ENCODE peak calls at places on chromosomes 3 and 15, in ten cellular contexts. X is heart right ventricle, Z is mammary epithelial cell, W is body of pancreas, B is hepatocyte, Y is esophagus muscularis mucosa, A is RWPE1, H is cardiac muscle cell, K is left ventricle myocardium inferior, Q is psoas muscle. R is an unnamed sample.

GRCh38 chr3:76134166-76134565 is 348.8 kb upstream of the ZNF717 start:
- DNase-seq in X (no peak), Z (peak), W (no peak), B (peak), Y (no peak), A (peak), H (no peak), K (no peak), Q (no peak), R (no peak)

GRCh38 chr3:161295325-161295724 is 74.2 kb downstream of the NMD3 start:
- DNase-seq in X (no peak), Z (peak), W (no peak), B (no peak), Y (no peak), A (no peak), H (peak), K (no peak), Q (no peak), R (no peak)

GRCh38 chr3:13822042-13822441 is 57.8 kb downstream of the WNT7A start:
- DNase-seq in X (no peak), Z (peak), W (no peak), B (no peak), Y (no peak), A (peak), H (no peak), K (no peak), Q (peak), R (no peak)

GRCh38 chr15:65423977-65424679 is 1.4 kb upstream of the IGDCC4 start:
- DNase-seq in X (no peak), Z (no peak), W (no peak), B (no peak), Y (no peak), A (no peak), H (no peak), K (peak), Q (no peak), R (peak)

GRCh38 chr15:85623648-85624047 is 171.1 kb downstream of the KLHL25 start:
- DNase-seq in X (no peak), Z (peak), W (no peak), B (no peak), Y (no peak), A (no peak), H (peak), K (no peak), Q (no peak), R (no peak)

GRCh38 chr3:196741401-196741761 is 1.7 kb downstream of the PAK2 start:
- DNase-seq in X (no peak), Z (no peak), W (no peak), B (peak), Y (no peak), A (no peak), H (no peak), K (no peak), Q (no peak), R (no peak)

GRCh38 chr15:66477011-66477410 is 20.6 kb downstream of the SNAPC5 start:
- DNase-seq in X (no peak), Z (no peak), W (no peak), B (no peak), Y (no peak), A (no peak), H (no peak), K (no peak), Q (no peak), R (no peak)

GRCh38 chr3:123342631-123343080 is 106.2 kb downstream of the ADCY5 start:
- DNase-seq in X (no peak), Z (no peak), W (no peak), B (no peak), Y (no peak), A (no peak), H (no peak), K (peak), Q (peak), R (peak)

GRCh38 chr3:7288133-7288532 is 427.2 kb downstream of the GRM7 start:
- DNase-seq in X (no peak), Z (no peak), W (no peak), B (no peak), Y (no peak), A (no peak), H (no peak), K (no peak), Q (no peak), R (no peak)

GRCh38 chr15:100140527-100141303 is 201.1 kb downstream of the ADAMTS17 start:
- DNase-seq in X (no peak), Z (no peak), W (no peak), B (no peak), Y (no peak), A (no peak), H (no peak), K (no peak), Q (no peak), R (peak)

GRCh38 chr15:100141304-100142080 is 200.3 kb downstream of the ADAMTS17 start:
- DNase-seq in X (no peak), Z (no peak), W (no peak), B (no peak), Y (no peak), A (no peak), H (peak), K (no peak), Q (no peak), R (peak)
- TF ChIP-seq CTCF in X (no peak), Z (no peak), W (no peak), B (no peak), Y (no peak), A (no peak), H (no peak), K (no peak), Q (no peak), R (no peak)

GRCh38 chr3:18778094-18778493 is 353.0 kb upstream of the SATB1 start:
- DNase-seq in X (no peak), Z (no peak), W (no peak), B (no peak), Y (no peak), A (no peak), H (no peak), K (no peak), Q (no peak), R (no peak)

GRCh38 chr3:18782191-18782590 is 357.1 kb upstream of the SATB1 start:
- DNase-seq in X (no peak), Z (no peak), W (no peak), B (no peak), Y (no peak), A (no peak), H (no peak), K (no peak), Q (no peak), R (no peak)

GRCh38 chr3:18780941-18781340 is 355.8 kb upstream of the SATB1 start:
- DNase-seq in X (no peak), Z (no peak), W (no peak), B (no peak), Y (no peak), A (no peak), H (no peak), K (no peak), Q (no peak), R (no peak)

GRCh38 chr3:18779704-18780103 is 354.6 kb upstream of the SATB1 start:
- DNase-seq in X (no peak), Z (no peak), W (no peak), B (no peak), Y (no peak), A (no peak), H (no peak), K (no peak), Q (no peak), R (no peak)

GRCh38 chr3:18778602-18779001 is 353.5 kb upstream of the SATB1 start:
- DNase-seq in X (no peak), Z (no peak), W (no peak), B (no peak), Y (no peak), A (no peak), H (no peak), K (no peak), Q (no peak), R (no peak)
- H3K27ac ChIP-seq in X (no peak), Z (no peak), W (no peak), B (no peak), Y (no peak), A (no peak), H (no peak), K (no peak), Q (no peak), R (no peak)

DNA sequence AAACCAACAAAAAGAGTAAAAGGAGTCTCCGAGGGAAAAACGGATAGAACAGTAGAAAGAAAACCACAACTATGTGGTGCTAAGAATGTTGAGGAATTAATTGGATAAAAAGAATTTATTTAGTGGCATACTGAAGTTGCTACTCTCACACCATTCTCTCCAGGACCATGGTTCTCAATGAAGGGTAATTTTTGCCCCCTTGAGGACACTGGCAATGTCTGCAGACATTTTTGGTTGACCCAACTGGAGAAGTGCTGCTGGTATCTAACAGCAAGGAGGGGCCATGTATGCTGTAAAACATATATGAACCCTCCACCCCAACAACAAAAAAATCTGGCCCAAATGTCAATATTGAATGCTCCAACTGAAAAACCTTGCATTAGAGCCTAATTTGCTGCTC is 85.9 kb upstream of the CSPG5 start:
- DNase-seq in X (no peak), Z (no peak), W (no peak), B (no peak), Y (no peak), A (no peak), H (peak), K (no peak), Q (no peak), R (no peak)
- TF ChIP-seq CTCF in X (no peak), Z (peak), W (no peak), B (peak), Y (peak), A (no peak), H (peak), K (peak), Q (peak), R (no peak)

GRCh38 chr3:111762535-111762934 is 96.5 kb upstream of the PHLDB2 start:
- DNase-seq in X (no peak), Z (no peak), W (no peak), B (peak), Y (no peak), A (no peak), H (peak), K (no peak), Q (no peak), R (no peak)
- H3K27ac ChIP-seq in X (peak), Z (peak), W (no peak), B (peak), Y (peak), A (no peak), H (no peak), K (peak), Q (peak), R (peak)